ENCODE peak calls at places on chromosomes 2 and 18, in seven cellular contexts. W is HepG2, E is HCT116, J is K562, K is SK-N-SH, T is H1, M is GM12878. C is an unnamed sample.

GRCh38 chr18:79961527-79962291 is 2.7 kb upstream of the HSBP1L1 start:
- DNase-seq in W (peak; percentile 44), E (no peak), J (peak; percentile 69), K (no peak), T (no peak), M (no peak), C (no peak)

GRCh38 chr2:196767101-196767500 is 32.4 kb downstream of the GTF3C3 start:
- DNase-seq in W (no peak), E (no peak), J (no peak), K (no peak), T (no peak), M (no peak), C (no peak)

GRCh38 chr2:164761737-164762460 is 79.7 kb downstream of the COBLL1 start:
- DNase-seq in W (no peak), E (no peak), J (no peak), K (no peak), T (no peak), M (no peak), C (no peak)

GRCh38 chr2:27857417-27858172 is 32.6 kb downstream of the RBKS start:
- DNase-seq in W (no peak), E (no peak), J (no peak), K (no peak), T (no peak), M (no peak), C (no peak)

GRCh38 chr18:78309307-78309706 is 670.3 kb upstream of the SALL3 start:
- DNase-seq in W (no peak), E (no peak), J (no peak), K (no peak), T (no peak), M (no peak), C (no peak)

GRCh38 chr2:177246000-177246399 is 18.5 kb downstream of the NFE2L2 start:
- DNase-seq in W (no peak), E (no peak), J (no peak), K (no peak), T (no peak), M (no peak), C (no peak)

GRCh38 chr2:76558157-76558556 is 847.4 kb upstream of the GCFC2 start:
- DNase-seq in W (no peak), E (no peak), J (no peak), K (no peak), T (no peak), M (no peak), C (no peak)

GRCh38 chr2:225660262-225661091 is 261.0 kb downstream of the NYAP2 start:
- DNase-seq in W (peak; percentile 53), E (peak; percentile 50), J (peak; percentile 75), K (peak; percentile 58), T (peak; percentile 82), M (peak; percentile 9), C (peak; percentile 51)

GRCh38 chr2:60136913-60137312 is 416.5 kb downstream of the BCL11A start:
- DNase-seq in W (no peak), E (no peak), J (no peak), K (no peak), T (no peak), M (no peak), C (no peak)

GRCh38 chr2:7154666-7155065 is 237.5 kb downstream of the RNF144A start:
- DNase-seq in W (no peak), E (no peak), J (no peak), K (no peak), T (no peak), M (no peak), C (no peak)

GRCh38 chr2:111938392-111938791 is 40.0 kb downstream of the MERTK start:
- DNase-seq in W (no peak), E (no peak), J (no peak), K (no peak), T (no peak), M (no peak), C (no peak)

GRCh38 chr2:197777823-197778407 is 7.2 kb downstream of the BOLL start:
- DNase-seq in W (peak; percentile 28), E (peak; percentile 16), J (peak; percentile 42), K (peak; percentile 30), T (no peak), M (peak; percentile 12), C (no peak)

GRCh38 chr2:191501390-191502168 is 176.4 kb upstream of the NABP1 start:
- DNase-seq in W (peak; percentile 35), E (peak; percentile 37), J (no peak), K (peak; percentile 48), T (no peak), M (no peak), C (no peak)

GRCh38 chr18:32425466-32425865 is 45.2 kb downstream of the GAREM1 start:
- DNase-seq in W (peak; percentile 16), E (no peak), J (no peak), K (no peak), T (no peak), M (no peak), C (no peak)

GRCh38 chr2:5766051-5766450 is 73.9 kb downstream of the SOX11 start:
- DNase-seq in W (no peak), E (no peak), J (no peak), K (no peak), T (no peak), M (no peak), C (no peak)

DNA sequence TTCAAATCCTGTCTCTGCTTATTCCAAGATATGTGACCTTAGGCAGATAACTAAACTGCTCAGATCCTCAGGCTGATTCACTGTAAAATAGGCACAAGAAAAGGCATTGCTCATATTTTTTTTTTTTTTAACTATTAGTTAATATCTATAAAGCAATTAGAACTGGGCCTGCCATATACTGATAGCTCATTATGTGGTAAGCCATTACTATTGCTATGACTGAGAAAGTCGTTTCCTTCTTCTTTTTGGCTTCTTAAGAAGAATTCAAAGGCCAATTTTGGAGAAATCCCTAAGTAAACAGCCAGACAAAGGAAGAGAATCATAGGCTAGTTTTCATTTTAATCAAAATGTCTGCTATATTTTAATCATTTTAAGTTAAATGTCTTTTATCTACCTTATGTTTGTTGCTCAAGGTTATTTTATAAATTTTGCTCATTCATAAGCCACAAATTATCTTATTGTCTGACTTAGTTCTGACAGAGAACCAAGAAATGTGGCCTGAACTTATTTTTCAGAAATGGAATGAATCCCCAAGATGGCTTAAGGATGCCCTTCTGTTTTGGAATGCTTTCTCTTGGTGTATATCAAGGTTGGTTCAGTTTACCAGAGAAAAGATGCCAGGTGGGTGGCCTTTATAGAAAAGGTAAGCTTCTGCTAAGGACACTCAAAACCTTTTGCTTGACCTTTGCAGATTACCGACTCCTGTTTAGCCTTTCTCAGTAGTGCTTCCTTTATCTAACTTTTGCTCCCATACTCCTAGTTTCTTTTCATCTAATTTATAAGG is 21.3 kb upstream of the VRK2 start:
- DNase-seq in W (no peak), E (no peak), J (no peak), K (no peak), T (no peak), M (no peak), C (no peak)
- TF ChIP-seq YY1 in W (no peak), E (no peak), J (no peak), K (no peak), T (no peak), M (no peak), C (no peak)

DNA sequence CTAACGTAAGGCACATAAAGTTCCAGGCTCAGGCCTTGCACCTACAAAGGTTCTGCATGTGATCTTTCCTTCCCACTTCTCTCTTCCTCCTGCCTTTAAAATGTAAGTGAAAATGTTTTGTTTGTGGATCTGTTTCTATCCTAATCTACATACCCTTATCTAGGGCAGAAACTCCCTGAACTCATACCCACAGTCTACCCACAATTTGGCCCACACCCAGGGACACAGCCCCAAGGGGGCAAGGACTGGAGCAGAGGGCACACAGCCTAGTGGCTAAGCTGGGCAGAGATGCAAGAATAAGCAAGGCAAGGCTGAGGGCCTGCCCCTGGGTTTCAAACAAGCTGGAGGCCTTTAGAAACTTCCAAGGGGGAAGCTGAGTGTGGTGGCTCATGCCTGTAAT is 71.0 kb downstream of the HS1BP3 start:
- DNase-seq in W (no peak), E (no peak), J (no peak), K (no peak), T (no peak), M (peak; percentile 19), C (no peak)
- H3K4me1 ChIP-seq in W (peaks cover 99% of the 10 kb centered on the region), E (peaks cover 71% of the 10 kb centered on the region), J (peaks cover 51% of the 10 kb centered on the region), K (peaks cover 45% of the 10 kb centered on the region), T (peaks cover 6% of the 10 kb centered on the region), M (peaks cover 46% of the 10 kb centered on the region), C (peaks cover 27% of the 10 kb centered on the region)

GRCh38 chr18:76979111-76979751 is 153.4 kb downstream of the MBP start:
- DNase-seq in W (no peak), E (no peak), J (no peak), K (no peak), T (peak; percentile 36), M (no peak), C (no peak)

GRCh38 chr18:76982038-76982437 is 150.5 kb downstream of the MBP start:
- DNase-seq in W (no peak), E (no peak), J (no peak), K (no peak), T (peak; percentile 45), M (no peak), C (no peak)

GRCh38 chr18:76979906-76980305 is 152.7 kb downstream of the MBP start:
- DNase-seq in W (no peak), E (no peak), J (no peak), K (no peak), T (no peak), M (no peak), C (no peak)

GRCh38 chr18:76981388-76981968 is 151.1 kb downstream of the MBP start:
- DNase-seq in W (no peak), E (no peak), J (no peak), K (no peak), T (peak; percentile 50), M (peak; percentile 52), C (no peak)

GRCh38 chr18:76980663-76981387 is 151.8 kb downstream of the MBP start:
- DNase-seq in W (no peak), E (no peak), J (no peak), K (no peak), T (peak; percentile 41), M (peak; percentile 38), C (no peak)
- H3K9ac ChIP-seq in W (no peak overlapping the region), E (no peak overlapping the region), J (no peak overlapping the region), K (no peak overlapping the region), T (no peak overlapping the region), M (peak overlapping the region; percentile 17), C (no peak overlapping the region)

GRCh38 chr2:16960579-16960978 is 294.9 kb upstream of the CYRIA start:
- DNase-seq in W (no peak), E (no peak), J (no peak), K (no peak), T (no peak), M (peak; percentile 12), C (no peak)
- TF ChIP-seq YY1 in W (no peak), E (no peak), J (no peak), K (no peak), T (no peak), M (no peak), C (no peak)

GRCh38 chr2:172102858-172103359 is at the start of gene DLX2:
- DNase-seq in W (peak; percentile 93), E (peak; percentile 85), J (peak; percentile 96), K (peak; percentile 94), T (peak; percentile 92), M (no peak), C (peak; percentile 90)
- H3K4me1 ChIP-seq in W (peaks cover 59% of the 10 kb centered on the region), E (peaks cover 54% of the 10 kb centered on the region), J (peaks cover 18% of the 10 kb centered on the region), K (peaks cover 31% of the 10 kb centered on the region), T (peaks cover 22% of the 10 kb centered on the region), M (peaks cover 28% of the 10 kb centered on the region), C (peaks cover 10% of the 10 kb centered on the region)

C was measured in NT2/D1.